ENCODE peak calls at places on chromosomes 1 and 21, in five cellular contexts. L is HepG2, K is neuronal stem cell, X is GM23248, E is H9. P is an unnamed sample.

GRCh38 chr1:23980725-23981063 is 567 bp upstream of the SRSF10 start:
- DNase-seq in L (no peak), K (no peak), X (peak; percentile 58), E (peak; percentile 44), P (peak; percentile 63)

GRCh38 chr1:197130677-197131304 is 15.7 kb downstream of the ASPM start:
- DNase-seq in L (no peak), K (no peak), X (peak; percentile 73), E (no peak), P (peak; percentile 24)

GRCh38 chr1:184791199-184791935 is 36.7 kb upstream of the EDEM3 start:
- DNase-seq in L (no peak), K (no peak), X (peak; percentile 81), E (no peak), P (no peak)

GRCh38 chr1:175373786-175374623 is 181.4 kb upstream of the KIAA0040 start:
- DNase-seq in L (peak; percentile 16), K (peak; percentile 63), X (peak; percentile 30), E (peak; percentile 77), P (no peak)

GRCh38 chr1:232669981-232670763 is 40.2 kb upstream of the SIPA1L2 start:
- DNase-seq in L (no peak), K (no peak), X (no peak), E (no peak), P (no peak)

GRCh38 chr1:14511281-14511680 is 87.2 kb upstream of the KAZN start:
- DNase-seq in L (no peak), K (no peak), X (no peak), E (no peak), P (no peak)

GRCh38 chr1:145702826-145703225 is 4.3 kb downstream of the PDZK1 start:
- DNase-seq in L (no peak), K (no peak), X (no peak), E (no peak), P (no peak)

GRCh38 chr1:25695066-25695990 is 78.7 kb downstream of the MAN1C1 start:
- DNase-seq in L (peak; percentile 66), K (no peak), X (peak; percentile 98), E (peak; percentile 75), P (peak; percentile 36)

GRCh38 chr1:164771568-164772350 is 212.8 kb downstream of the PBX1 start:
- DNase-seq in L (no peak), K (no peak), X (peak; percentile 76), E (no peak), P (peak; percentile 69)

GRCh38 chr1:117017648-117018047 is 16.1 kb downstream of the CD101 start:
- DNase-seq in L (no peak), K (no peak), X (no peak), E (no peak), P (no peak)

GRCh38 chr1:7050751-7051665 is 265.8 kb downstream of the CAMTA1 start:
- DNase-seq in L (no peak), K (no peak), X (no peak), E (no peak), P (no peak)

GRCh38 chr1:87329051-87329755 is 523 bp downstream of the LMO4 start:
- DNase-seq in L (peak; percentile 54), K (no peak), X (peak; percentile 73), E (peak; percentile 40), P (peak; percentile 28)

GRCh38 chr1:22709891-22710687 is 550 bp upstream of the EPHB2 start:
- DNase-seq in L (no peak), K (peak; percentile 73), X (peak; percentile 81), E (peak; percentile 55), P (peak; percentile 19)

GRCh38 chr21:38950388-38951094 is 144.8 kb downstream of the ETS2 start:
- DNase-seq in L (no peak), K (no peak), X (peak; percentile 53), E (no peak), P (peak; percentile 41)

GRCh38 chr1:20992327-20993056 is 184.2 kb downstream of the EIF4G3 start:
- DNase-seq in L (no peak), K (no peak), X (peak; percentile 55), E (no peak), P (no peak)

GRCh38 chr1:167404161-167404888 is 114.0 kb downstream of the CD247 start:
- DNase-seq in L (no peak), K (no peak), X (no peak), E (no peak), P (no peak)

GRCh38 chr1:14142397-14143095 is 442.6 kb downstream of the PRDM2 start:
- DNase-seq in L (no peak), K (no peak), X (no peak), E (no peak), P (no peak)

GRCh38 chr1:201888282-201889033 is at the start of gene SHISA4:
- DNase-seq in L (peak; percentile 29), K (peak; percentile 23), X (peak; percentile 76), E (peak; percentile 81), P (peak; percentile 61)

GRCh38 chr1:189606795-189607476 is 870.7 kb downstream of the BRINP3 start:
- DNase-seq in L (no peak), K (no peak), X (no peak), E (no peak), P (peak; percentile 69)

DNA sequence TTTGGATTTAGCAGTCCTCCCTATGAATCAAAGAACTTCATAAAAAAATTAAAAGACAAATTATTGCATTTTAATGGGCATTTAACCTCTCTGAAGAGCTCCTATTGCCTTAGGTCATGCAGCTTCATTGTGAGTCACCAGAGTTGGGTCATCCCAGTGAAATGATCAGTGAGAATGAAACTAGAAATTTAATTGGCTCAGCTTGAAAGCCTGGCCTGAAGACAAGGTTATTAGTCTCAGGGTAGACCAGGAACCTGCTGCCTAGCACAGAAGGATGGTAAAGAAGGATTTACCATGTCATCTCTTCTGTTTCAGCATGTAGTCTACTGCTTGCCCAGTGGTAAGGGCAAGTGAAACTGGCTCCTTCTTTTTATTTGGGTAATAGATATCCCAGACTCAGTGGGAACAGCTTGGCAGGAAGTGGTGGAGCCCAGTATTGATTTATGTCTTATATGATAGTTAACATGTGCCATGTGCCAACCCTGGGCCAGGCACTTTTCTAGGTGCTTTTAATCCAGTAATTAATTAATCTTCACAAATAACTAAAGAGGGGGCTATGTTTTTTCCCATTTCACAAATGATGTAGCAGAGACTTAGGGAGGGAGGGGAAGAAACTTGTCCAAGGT is 23.6 kb downstream of the LAMC2 start:
- DNase-seq in L (no peak), K (no peak), X (peak; percentile 95), E (no peak), P (peak; percentile 87)
- H2AFZ ChIP-seq in L (no peak overlapping the region), K (no peak overlapping the region), X (peak overlapping the region; percentile 55), E (no peak overlapping the region), P (no peak overlapping the region)

GRCh38 chr21:20486303-20486702 is 511.9 kb upstream of the NCAM2 start:
- DNase-seq in L (no peak), K (no peak), X (no peak), E (no peak), P (no peak)
- H2AFZ ChIP-seq in L (no peak overlapping the region), K (no peak overlapping the region), X (no peak overlapping the region), E (no peak overlapping the region), P (no peak overlapping the region)

DNA sequence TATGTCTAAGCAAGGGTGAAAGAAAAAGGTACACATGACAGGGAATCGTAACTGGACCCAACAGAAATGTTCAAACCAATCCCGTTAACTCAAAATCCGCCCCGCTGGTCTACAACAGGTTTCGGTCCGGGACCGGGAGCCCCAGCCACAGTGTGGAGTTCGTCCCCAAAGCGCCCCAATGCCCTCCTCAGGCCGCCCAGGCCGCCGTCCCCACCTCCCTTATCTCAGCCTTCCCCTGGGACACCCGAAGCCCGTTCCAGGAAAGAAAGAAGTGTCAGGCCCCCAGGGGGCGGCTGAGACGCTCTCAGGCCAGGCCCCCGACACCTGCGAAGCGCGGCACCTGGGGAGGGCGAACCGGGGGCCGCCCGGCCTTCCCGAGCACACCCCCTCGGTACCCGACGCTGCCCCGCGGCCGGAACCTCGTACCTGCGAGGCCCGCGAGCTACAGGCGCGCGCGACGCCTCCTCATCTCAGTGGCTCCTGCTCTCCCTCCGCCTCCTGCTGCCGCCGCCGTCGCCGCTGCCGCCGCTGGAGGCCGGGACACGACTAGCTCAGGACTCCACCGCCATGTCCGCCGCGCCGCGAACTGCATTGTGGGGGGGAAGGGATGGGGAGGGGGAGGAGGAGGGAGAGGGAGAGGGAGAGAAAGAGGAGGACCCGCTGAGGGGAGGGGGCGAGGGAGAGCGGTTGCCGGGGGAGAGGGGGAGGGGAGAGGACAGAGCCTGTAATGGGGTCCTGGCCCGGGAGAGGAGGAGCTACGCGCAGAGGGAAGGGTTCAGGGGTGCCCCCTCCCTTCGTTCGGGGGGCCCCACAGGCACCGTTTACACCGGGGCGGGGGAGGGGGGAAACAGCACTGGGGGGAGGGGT is at the start of gene TUT4:
- DNase-seq in L (peak; percentile 79), K (peak; percentile 95), X (peak; percentile 86), E (peak; percentile 95), P (peak; percentile 74)
- H2AFZ ChIP-seq in L (no peak within 1 kb of the TSS), K (peak within 1 kb of the TSS; percentile 90), X (peak within 1 kb of the TSS; percentile 91), E (no peak within 1 kb of the TSS), P (peak within 1 kb of the TSS; percentile 89)

DNA sequence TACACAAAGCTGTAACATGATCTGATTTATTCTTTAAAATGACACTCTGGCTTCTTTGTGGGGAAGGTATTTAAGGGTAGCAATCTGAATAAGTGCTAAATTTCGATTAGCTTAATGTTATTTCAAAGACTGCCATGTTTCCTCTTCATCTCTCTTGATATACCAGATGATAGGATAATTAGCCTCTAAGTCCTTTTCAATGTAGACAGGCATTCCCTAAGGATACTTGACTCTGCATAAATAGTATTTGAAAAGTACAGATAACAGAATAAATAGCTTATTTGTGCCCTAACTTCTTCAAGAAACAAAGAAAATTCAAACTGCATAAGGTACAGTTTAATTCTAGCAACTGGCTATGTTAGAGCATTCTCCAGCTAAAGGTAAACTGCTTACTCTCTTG is 46.2 kb downstream of the ARHGAP29 start:
- DNase-seq in L (no peak), K (no peak), X (no peak), E (no peak), P (no peak)
- H2AFZ ChIP-seq in L (no peak overlapping the region), K (no peak overlapping the region), X (no peak overlapping the region), E (no peak overlapping the region), P (no peak overlapping the region)

GRCh38 chr1:231050395-231050794 is 10.3 kb upstream of the FAM89A start:
- DNase-seq in L (no peak), K (no peak), X (no peak), E (no peak), P (no peak)

GRCh38 chr1:231057410-231057809 is 17.4 kb upstream of the FAM89A start:
- DNase-seq in L (no peak), K (no peak), X (no peak), E (no peak), P (no peak)

GRCh38 chr1:231055271-231055670 is 15.2 kb upstream of the FAM89A start:
- DNase-seq in L (no peak), K (no peak), X (no peak), E (no peak), P (no peak)

GRCh38 chr1:231052777-231053176 is 12.7 kb upstream of the FAM89A start:
- DNase-seq in L (no peak), K (no peak), X (no peak), E (no peak), P (no peak)

GRCh38 chr1:231053493-231054162 is 13.6 kb upstream of the FAM89A start:
- DNase-seq in L (peak; percentile 23), K (no peak), X (no peak), E (no peak), P (no peak)
- H2AFZ ChIP-seq in L (no peak overlapping the region), K (peak overlapping the region; percentile 63), X (no peak overlapping the region), E (no peak overlapping the region), P (no peak overlapping the region)

GRCh38 chr1:226337294-226337870 is 28.4 kb upstream of the LIN9 start:
- DNase-seq in L (no peak), K (no peak), X (peak; percentile 17), E (no peak), P (no peak)

GRCh38 chr1:226335653-226336052 is 26.7 kb upstream of the LIN9 start:
- DNase-seq in L (no peak), K (no peak), X (no peak), E (no peak), P (no peak)

GRCh38 chr1:226329237-226329636 is 20.3 kb upstream of the LIN9 start:
- DNase-seq in L (no peak), K (no peak), X (no peak), E (no peak), P (no peak)

GRCh38 chr1:226332947-226333346 is 24.0 kb upstream of the LIN9 start:
- DNase-seq in L (no peak), K (no peak), X (peak; percentile 18), E (no peak), P (no peak)
- H2AFZ ChIP-seq in L (peak overlapping the region; percentile 87), K (peak overlapping the region; percentile 57), X (peak overlapping the region; percentile 89), E (no peak overlapping the region), P (peak overlapping the region; percentile 82)